ENCODE peak calls at places on chromosomes 7 and 10, in six cellular contexts. A, S, O, U, N and D are unnamed samples.

GRCh38 chr10:24811906-24812305 is 88.2 kb upstream of the ARHGAP21 start:
- DNase-seq in A (no peak), S (no peak), O (no peak), U (no peak), N (no peak), D (no peak)

GRCh38 chr10:59674211-59674836 is 35.3 kb downstream of the SLC16A9 start:
- DNase-seq in A (no peak), S (peak; percentile 61), O (no peak), U (peak; percentile 52), N (peak; percentile 62), D (no peak)

GRCh38 chr7:27709137-27710075 is 30.6 kb upstream of the TAX1BP1 start:
- DNase-seq in A (peak; percentile 64), S (peak; percentile 69), O (no peak), U (peak; percentile 85), N (peak; percentile 96), D (no peak)

GRCh38 chr7:92135490-92135889 is 1.2 kb upstream of the CYP51A1 start:
- DNase-seq in A (no peak), S (no peak), O (peak; percentile 5), U (no peak), N (peak; percentile 24), D (no peak)

GRCh38 chr10:84944187-84944586 is 615.8 kb downstream of the CCSER2 start:
- DNase-seq in A (no peak), S (no peak), O (peak; percentile 4), U (no peak), N (no peak), D (no peak)

GRCh38 chr10:98223874-98224273 is 44.1 kb downstream of the LOXL4 start:
- DNase-seq in A (no peak), S (no peak), O (no peak), U (no peak), N (no peak), D (no peak)

GRCh38 chr10:74044419-74044818 is 46.5 kb downstream of the VCL start:
- DNase-seq in A (no peak), S (no peak), O (no peak), U (no peak), N (no peak), D (no peak)

GRCh38 chr7:31663072-31663471 is 23.9 kb upstream of the PPP1R17 start:
- DNase-seq in A (no peak), S (no peak), O (no peak), U (no peak), N (no peak), D (no peak)

GRCh38 chr7:131365876-131366275 is 38.2 kb downstream of the MKLN1 start:
- DNase-seq in A (no peak), S (no peak), O (no peak), U (no peak), N (peak; percentile 88), D (no peak)

GRCh38 chr7:50837965-50838364 is 55.3 kb upstream of the GRB10 start:
- DNase-seq in A (no peak), S (no peak), O (no peak), U (peak; percentile 96), N (peak; percentile 73), D (no peak)

GRCh38 chr10:49318751-49319150 is 19.8 kb downstream of the C10orf71 start:
- DNase-seq in A (no peak), S (no peak), O (no peak), U (no peak), N (no peak), D (peak; percentile 43)

GRCh38 chr10:61464461-61465215 is 11.5 kb upstream of the TMEM26 start:
- DNase-seq in A (peak; percentile 47), S (no peak), O (no peak), U (peak; percentile 45), N (peak; percentile 71), D (no peak)

DNA sequence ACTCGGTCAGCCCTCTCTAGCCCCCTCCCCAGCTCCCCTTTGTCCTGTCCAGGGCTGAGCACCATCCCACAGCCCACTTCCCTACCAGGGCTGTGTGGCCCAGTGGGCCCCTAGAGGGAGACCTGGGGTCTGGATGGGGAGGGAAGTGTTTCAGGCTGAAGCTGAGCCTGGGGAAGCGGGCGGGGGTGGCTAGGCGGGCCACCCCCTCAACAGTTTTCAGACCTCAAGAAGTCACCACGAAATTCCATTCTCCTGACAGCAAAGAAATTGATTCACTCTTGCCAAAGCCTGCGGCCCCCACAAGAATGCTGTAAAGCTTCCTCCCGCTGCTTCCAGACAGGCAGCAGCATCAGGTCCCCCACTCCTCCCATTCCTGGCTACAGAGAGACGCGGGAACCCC is 2.6 kb upstream of the LFNG start:
- DNase-seq in A (peak; percentile 53), S (no peak), O (no peak), U (peak; percentile 88), N (peak; percentile 78), D (no peak)
- TF ChIP-seq CTCF in A (no peak), S (no peak), O (no peak), U (peak; percentile 53), N (peak; percentile 11), D (no peak)

DNA sequence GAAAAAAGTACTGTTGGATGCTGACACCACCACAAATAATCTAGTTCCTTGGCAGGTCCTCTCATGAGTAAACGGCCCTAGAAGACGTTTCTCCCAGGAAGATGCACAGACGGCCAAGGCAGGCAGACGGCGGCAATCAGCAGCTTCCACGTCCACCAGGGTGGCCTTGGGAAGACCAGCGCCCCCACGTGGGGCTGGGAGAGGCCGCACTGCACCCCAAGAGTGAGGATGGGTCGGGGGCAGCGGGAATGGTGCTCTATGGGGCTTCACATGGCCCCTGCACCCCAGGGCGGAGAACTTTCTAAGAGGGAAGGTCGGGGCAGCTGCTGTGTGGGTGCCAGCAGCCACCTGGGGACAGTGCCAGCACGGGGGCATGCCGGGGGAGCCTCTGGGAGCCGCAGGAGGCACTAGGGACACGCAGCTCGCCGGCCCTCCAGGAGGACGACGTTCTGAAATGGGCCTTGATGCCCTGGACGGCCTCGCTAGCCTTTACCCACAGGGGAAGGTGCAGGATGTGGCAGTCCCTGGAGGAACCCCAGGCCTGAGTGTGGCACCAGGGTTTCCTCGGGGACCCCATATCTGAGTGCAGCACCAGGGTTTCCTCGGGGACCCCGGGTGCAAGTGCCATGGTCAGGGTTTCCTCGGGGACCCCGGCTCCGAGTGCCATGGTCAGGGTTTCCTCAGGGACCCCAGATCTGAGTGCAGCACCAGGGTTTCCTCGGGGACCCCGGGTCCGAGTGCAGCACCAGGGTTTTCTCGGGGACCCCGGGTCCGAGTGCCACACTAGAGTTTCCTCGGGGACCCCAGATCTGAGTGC is 539.9 kb downstream of the DNAJB6 start:
- DNase-seq in A (no peak), S (no peak), O (no peak), U (no peak), N (no peak), D (no peak)
- TF ChIP-seq CTCF in A (no peak), S (no peak), O (no peak), U (no peak), N (no peak), D (no peak)

DNA sequence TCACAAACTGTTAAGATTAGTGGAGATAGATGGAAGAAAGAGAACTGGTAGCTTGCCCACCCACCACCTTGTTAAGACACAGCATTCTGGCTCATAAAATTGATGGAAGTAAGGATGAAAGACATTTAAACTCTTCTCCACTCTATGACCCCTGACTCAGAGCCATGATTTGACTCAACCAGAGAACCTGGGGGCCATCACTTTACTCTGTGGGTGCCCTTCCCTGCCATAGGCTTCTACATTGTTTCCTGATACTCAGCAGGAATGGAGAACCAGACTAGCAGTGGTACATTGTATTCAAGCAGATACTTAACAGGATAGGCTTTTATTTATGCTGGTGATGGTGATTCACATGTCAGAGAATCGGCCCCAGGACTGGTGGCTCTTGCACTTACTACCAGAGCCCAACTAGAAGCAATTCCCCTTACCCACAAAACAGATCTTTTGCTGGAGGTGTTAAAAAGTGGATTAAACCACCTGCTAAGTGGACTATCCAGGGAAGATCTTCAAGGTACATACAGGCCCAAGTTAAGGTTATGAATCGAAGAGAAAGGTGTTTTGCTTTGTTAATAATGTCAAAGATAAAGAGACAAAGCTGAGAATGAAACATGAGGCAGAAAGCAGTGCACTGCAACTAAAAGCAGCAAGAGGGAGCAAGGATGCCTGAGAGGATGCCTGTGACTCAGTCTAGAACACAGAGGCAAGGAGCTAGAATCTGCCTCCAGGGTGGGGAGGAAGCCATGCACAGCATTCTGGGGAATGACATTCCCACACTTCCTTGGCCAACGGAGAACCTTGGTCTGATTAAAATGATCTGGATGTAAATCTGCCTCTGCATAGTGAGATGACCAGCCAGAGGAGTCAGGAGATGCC is 36.0 kb upstream of the GLI3 start:
- DNase-seq in A (no peak), S (no peak), O (peak; percentile 22), U (peak; percentile 79), N (peak; percentile 31), D (no peak)
- TF ChIP-seq CTCF in A (no peak), S (peak; percentile 24), O (peak; percentile 44), U (peak; percentile 88), N (peak; percentile 53), D (no peak)

GRCh38 chr10:86635402-86635801 is 18.9 kb upstream of the OPN4 start:
- DNase-seq in A (peak; percentile 77), S (no peak), O (no peak), U (peak; percentile 49), N (peak; percentile 92), D (no peak)

GRCh38 chr10:86632951-86633350 is 21.4 kb upstream of the OPN4 start:
- DNase-seq in A (no peak), S (no peak), O (no peak), U (no peak), N (no peak), D (no peak)

GRCh38 chr10:86630079-86630478 is 24.3 kb upstream of the OPN4 start:
- DNase-seq in A (no peak), S (no peak), O (no peak), U (no peak), N (peak; percentile 52), D (no peak)

DNA sequence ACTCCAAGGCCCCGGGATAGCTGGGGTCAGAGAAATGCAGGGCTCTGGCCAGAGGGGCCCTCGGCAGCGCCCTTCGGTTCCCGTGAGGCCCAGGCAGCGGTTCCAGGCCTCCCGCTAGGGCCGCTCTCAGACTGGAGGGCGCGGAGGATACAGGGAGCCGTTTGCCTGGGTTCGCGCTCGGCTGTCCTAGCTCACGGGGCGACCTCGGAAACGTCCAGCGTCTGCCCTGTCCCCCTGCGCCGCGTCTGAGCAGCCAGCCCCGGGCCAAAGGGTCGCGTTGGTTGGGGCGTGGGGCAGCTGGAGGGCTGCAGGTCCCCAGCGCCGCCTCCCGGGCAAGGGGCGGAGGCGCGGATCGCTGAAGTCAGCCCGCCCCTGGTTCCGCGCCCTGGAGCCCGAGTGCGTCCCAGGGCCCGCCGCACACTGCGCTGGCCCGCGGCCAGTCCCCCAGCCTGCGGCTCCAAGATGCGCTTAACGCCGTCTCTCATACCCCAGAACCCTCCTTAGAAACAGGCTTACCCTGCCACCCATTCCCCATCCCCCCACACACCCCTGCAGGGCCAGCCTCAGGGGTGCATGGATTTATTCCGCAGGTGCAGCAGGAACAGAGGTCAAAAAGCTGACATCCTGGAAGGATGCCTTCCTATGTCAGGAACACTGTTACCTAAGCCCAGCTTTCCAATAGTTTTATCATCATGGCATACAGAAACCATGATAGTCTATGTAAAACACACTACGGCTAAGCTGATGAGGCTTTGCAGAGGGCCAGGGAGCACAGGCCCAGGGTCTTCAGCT is 22.1 kb upstream of the OPN4 start:
- DNase-seq in A (no peak), S (no peak), O (no peak), U (no peak), N (no peak), D (no peak)
- TF ChIP-seq CTCF in A (no peak), S (no peak), O (no peak), U (peak; percentile 10), N (peak; percentile 37), D (no peak)